ENCODE peak calls at places on chromosomes 13 and 19, in seven cellular contexts. One of them, this sample, is unnamed.
A peak's percentile ranks its signal among the peaks of the same experiment; 100 is the strongest.

GRCh38 chr13:71218960-71219359 is 648.0 kb downstream of the DACH1 start:
- DNase-seq in NCI-H1092: peak; percentile 23
- DNase-seq in G401: no peak
- DNase-seq in T-helper 9 cell: no peak
- DNase-seq in colonic mucosa: no peak
- DNase-seq in right cardiac atrium: no peak
- DNase-seq in AG04450: no peak
- DNase-seq in this sample: no peak

GRCh38 chr13:51906581-51906980 is 44.8 kb downstream of the CCDC70 start:
- DNase-seq in G401: peak; percentile 7
- DNase-seq in colonic mucosa: no peak
- DNase-seq in AG04450: no peak
- DNase-seq in NCI-H1092: peak; percentile 12
- DNase-seq in T-helper 9 cell: no peak
- DNase-seq in right cardiac atrium: no peak
- DNase-seq in this sample: no peak

GRCh38 chr13:46185634-46186033 is 3.7 kb upstream of the LCP1 start:
- DNase-seq in T-helper 9 cell: no peak
- DNase-seq in G401: no peak
- DNase-seq in right cardiac atrium: no peak
- DNase-seq in AG04450: no peak
- DNase-seq in NCI-H1092: no peak
- DNase-seq in colonic mucosa: no peak
- DNase-seq in this sample: no peak

GRCh38 chr13:42594577-42595571 is 20.9 kb downstream of the TNFSF11 start:
- DNase-seq in colonic mucosa: peak; percentile 55
- DNase-seq in AG04450: peak; percentile 54
- DNase-seq in G401: peak; percentile 64
- DNase-seq in NCI-H1092: peak; percentile 54
- DNase-seq in right cardiac atrium: peak; percentile 39
- DNase-seq in T-helper 9 cell: peak; percentile 14
- DNase-seq in this sample: peak; percentile 29

GRCh38 chr19:39362682-39363657 is 20.7 kb downstream of the SAMD4B start:
- DNase-seq in colonic mucosa: no peak
- DNase-seq in T-helper 9 cell: no peak
- DNase-seq in G401: no peak
- DNase-seq in NCI-H1092: no peak
- DNase-seq in right cardiac atrium: peak; percentile 32
- DNase-seq in AG04450: no peak
- DNase-seq in this sample: no peak

GRCh38 chr13:32415019-32415418 is 12.9 kb downstream of the N4BP2L1 start:
- DNase-seq in T-helper 9 cell: no peak
- DNase-seq in G401: no peak
- DNase-seq in colonic mucosa: peak; percentile 33
- DNase-seq in right cardiac atrium: no peak
- DNase-seq in AG04450: no peak
- DNase-seq in NCI-H1092: no peak
- DNase-seq in this sample: no peak

GRCh38 chr13:21583496-21583895 is 20.5 kb downstream of the MICU2 start:
- DNase-seq in right cardiac atrium: no peak
- DNase-seq in AG04450: no peak
- DNase-seq in G401: no peak
- DNase-seq in NCI-H1092: no peak
- DNase-seq in colonic mucosa: no peak
- DNase-seq in T-helper 9 cell: no peak
- DNase-seq in this sample: no peak

GRCh38 chr13:102721800-102722231 is 27.0 kb upstream of the METTL21C start:
- DNase-seq in NCI-H1092: no peak
- DNase-seq in colonic mucosa: no peak
- DNase-seq in T-helper 9 cell: no peak
- DNase-seq in G401: peak; percentile 21
- DNase-seq in AG04450: no peak
- DNase-seq in right cardiac atrium: no peak
- DNase-seq in this sample: no peak

GRCh38 chr13:47796816-47797215 is 204.3 kb downstream of the SUCLA2 start:
- DNase-seq in G401: no peak
- DNase-seq in T-helper 9 cell: no peak
- DNase-seq in NCI-H1092: no peak
- DNase-seq in right cardiac atrium: no peak
- DNase-seq in AG04450: no peak
- DNase-seq in colonic mucosa: no peak
- DNase-seq in this sample: no peak

This sample was measured in effector CD4-positive, alpha-beta T cell.